ENCODE peak calls at places on chromosomes 6 and 20, in four cellular contexts. Z is CD8-positive, alpha-beta T cell; S is heart left ventricle; R is fibroblast of the aortic adventitia. N is an unnamed sample.
A peak's percentile ranks its signal among the peaks of the same experiment; 100 is the strongest.

GRCh38 chr20:37519508-37520416 is 1.3 kb upstream of the NNAT start:
- DNase-seq in R (no peak), S (peak; percentile 35), Z (no peak), N (no peak)

GRCh38 chr6:42403415-42403814 is 48.3 kb downstream of the TRERF1 start:
- DNase-seq in Z (no peak), R (peak; percentile 45), S (no peak), N (no peak)

GRCh38 chr6:75488026-75488425 is 5.6 kb downstream of the FILIP1 start:
- DNase-seq in Z (no peak), S (no peak), R (peak; percentile 89), N (no peak)

GRCh38 chr6:143775326-143775725 is 67.8 kb upstream of the LTV1 start:
- DNase-seq in R (no peak), S (no peak), Z (no peak), N (no peak)

GRCh38 chr6:105588116-105588710 is 185.3 kb upstream of the PREP start:
- DNase-seq in S (no peak), Z (no peak), R (no peak), N (no peak)

GRCh38 chr6:46453756-46454316 is 37.4 kb downstream of the RCAN2 start:
- DNase-seq in Z (no peak), S (no peak), R (peak; percentile 71), N (no peak)

GRCh38 chr6:158328952-158329351 is 16.7 kb downstream of the TULP4 start:
- DNase-seq in R (no peak), Z (no peak), S (no peak), N (no peak)

GRCh38 chr6:143271024-143271423 is 179.5 kb downstream of the ADAT2 start:
- DNase-seq in Z (no peak), S (peak; percentile 50), R (peak; percentile 89), N (peak; percentile 35)

GRCh38 chr20:19771031-19771430 is 13.0 kb downstream of the RIN2 start:
- DNase-seq in Z (no peak), S (no peak), R (no peak), N (no peak)

GRCh38 chr6:169441292-169441691 is 187.6 kb upstream of the THBS2 start:
- DNase-seq in S (no peak), Z (no peak), R (no peak), N (no peak)

GRCh38 chr6:167420858-167421766 is 96.2 kb downstream of the TTLL2 start:
- DNase-seq in S (no peak), R (no peak), Z (no peak), N (no peak)

GRCh38 chr6:33607784-33608161 is 13.3 kb upstream of the ITPR3 start:
- DNase-seq in Z (no peak), S (no peak), R (no peak), N (no peak)

GRCh38 chr20:15069355-15069754 is 731.9 kb upstream of the FLRT3 start:
- DNase-seq in Z (no peak), R (no peak), S (no peak), N (no peak)

GRCh38 chr20:7716286-7716972 is 223.8 kb downstream of the HAO1 start:
- DNase-seq in R (peak; percentile 19), Z (no peak), S (no peak), N (no peak)

GRCh38 chr6:47129129-47129528 is 87.0 kb upstream of the ADGRF1 start:
- DNase-seq in S (no peak), R (no peak), Z (no peak), N (no peak)

GRCh38 chr6:169074551-169074950 is 179.1 kb downstream of the THBS2 start:
- DNase-seq in Z (no peak), S (no peak), R (peak; percentile 85), N (no peak)

GRCh38 chr6:46676604-46677313 is 10.9 kb upstream of the TDRD6 start:
- DNase-seq in R (no peak), S (no peak), Z (no peak), N (no peak)

GRCh38 chr6:32224696-32225095 is 829 bp upstream of the NOTCH4 start:
- DNase-seq in Z (no peak), R (no peak), S (no peak), N (no peak)

GRCh38 chr6:47355496-47355895 is 45.8 kb upstream of the TNFRSF21 start:
- DNase-seq in S (no peak), R (no peak), Z (no peak), N (no peak)

GRCh38 chr20:23244207-23244915 is 106.2 kb upstream of the NXT1 start:
- DNase-seq in Z (no peak), S (no peak), R (peak; percentile 50), N (no peak)

GRCh38 chr6:54646069-54646468 is 200.5 kb upstream of the FAM83B start:
- DNase-seq in R (no peak), S (no peak), Z (no peak), N (no peak)

GRCh38 chr6:154080434-154081189 is 41.6 kb downstream of the OPRM1 start:
- DNase-seq in Z (no peak), R (no peak), S (no peak), N (no peak)

GRCh38 chr20:20435453-20435852 is 67.5 kb downstream of the INSM1 start:
- DNase-seq in S (no peak), R (no peak), Z (no peak), N (no peak)

GRCh38 chr6:125307964-125308615 is 6.3 kb upstream of the HDDC2 start:
- DNase-seq in R (no peak), S (no peak), Z (no peak), N (no peak)

GRCh38 chr6:26064619-26065257 is 22.5 kb upstream of the HFE start:
- DNase-seq in Z (peak; percentile 20), S (no peak), R (peak; percentile 69), N (no peak)

GRCh38 chr6:169640983-169641382 is 60.8 kb downstream of the WDR27 start:
- DNase-seq in S (no peak), R (no peak), Z (no peak), N (no peak)

GRCh38 chr6:156992396-156992795 is 215.2 kb downstream of the ARID1B start:
- DNase-seq in R (no peak), S (peak; percentile 68), Z (no peak), N (no peak)

GRCh38 chr20:21102252-21102609 is 3.9 kb downstream of the LINC00237 start:
- DNase-seq in R (no peak), S (no peak), Z (no peak), N (no peak)

GRCh38 chr20:64037498-64038213 is 1.7 kb downstream of the C20orf204 start:
- DNase-seq in Z (no peak), R (no peak), S (no peak), N (no peak)

GRCh38 chr6:89321571-89321970 is 6.5 kb upstream of the GABRR2 start:
- DNase-seq in S (no peak), R (no peak), Z (no peak), N (peak; percentile 85)

GRCh38 chr20:58523072-58523681 is 8.0 kb upstream of the APCDD1L start:
- DNase-seq in S (no peak), R (peak; percentile 79), Z (no peak), N (no peak)

GRCh38 chr6:64750910-64751309 is 956.1 kb downstream of the EYS start:
- DNase-seq in Z (no peak), S (no peak), R (no peak), N (no peak)

GRCh38 chr6:27352850-27353249 is 35.7 kb upstream of the ZNF391 start:
- DNase-seq in S (no peak), Z (no peak), R (no peak), N (no peak)

GRCh38 chr6:16511723-16512584 is 249.3 kb downstream of the ATXN1 start:
- DNase-seq in R (no peak), Z (no peak), S (no peak), N (no peak)

GRCh38 chr20:60221593-60221992 is 263.4 kb downstream of the CDH26 start:
- DNase-seq in S (no peak), Z (no peak), R (no peak), N (no peak)

GRCh38 chr20:60228255-60228654 is 270.0 kb downstream of the CDH26 start:
- DNase-seq in S (no peak), Z (no peak), R (no peak), N (no peak)

GRCh38 chr20:60222497-60222896 is 264.3 kb downstream of the CDH26 start:
- DNase-seq in S (no peak), Z (no peak), R (no peak), N (no peak)

GRCh38 chr20:60223174-60223573 is 265.0 kb downstream of the CDH26 start:
- DNase-seq in S (no peak), Z (no peak), R (no peak), N (no peak)

GRCh38 chr20:60224914-60225313 is 266.7 kb downstream of the CDH26 start:
- DNase-seq in R (peak; percentile 11), S (no peak), Z (no peak), N (no peak)
- H3K4me3 ChIP-seq in R (no peak overlapping the region), S (no peak overlapping the region), Z (no peak overlapping the region), N (no peak overlapping the region)

GRCh38 chr6:44571510-44571909 is 184.0 kb downstream of the CDC5L start:
- DNase-seq in R (no peak), Z (no peak), S (no peak), N (no peak)
- TF ChIP-seq CTCF in R (no peak), Z (no peak), S (no peak), N (no peak)

GRCh38 chr6:128118401-128118800 is 217.5 kb upstream of the THEMIS start:
- DNase-seq in R (peak; percentile 42), Z (no peak), S (no peak), N (no peak)

GRCh38 chr6:128114164-128114563 is 213.3 kb upstream of the THEMIS start:
- DNase-seq in S (no peak), Z (no peak), R (no peak), N (no peak)

GRCh38 chr6:128111096-128111495 is 210.2 kb upstream of the THEMIS start:
- DNase-seq in R (peak; percentile 56), Z (no peak), S (no peak), N (no peak)

GRCh38 chr6:128117916-128118315 is 217.1 kb upstream of the THEMIS start:
- DNase-seq in R (no peak), S (no peak), Z (no peak), N (no peak)

DNA sequence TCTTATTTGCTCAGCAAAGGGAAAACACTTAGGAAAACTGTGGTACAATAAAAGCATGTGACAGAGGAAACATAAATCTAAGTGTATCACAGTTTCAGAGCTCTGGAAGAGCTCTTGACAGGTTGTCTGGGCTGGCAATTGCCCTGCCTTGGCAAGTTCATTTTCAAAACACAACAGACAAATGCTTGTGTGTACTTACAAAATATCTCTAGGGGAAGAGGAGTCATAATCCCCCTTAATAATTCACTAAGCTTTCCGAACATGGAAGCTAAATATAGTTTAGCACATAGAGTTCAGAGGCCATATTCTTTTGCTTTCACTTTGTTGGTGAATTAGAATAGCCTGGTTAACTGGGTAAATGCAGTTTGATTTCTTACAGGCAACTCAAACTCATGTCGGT is 211.6 kb upstream of the THEMIS start:
- DNase-seq in S (no peak), R (peak; percentile 17), Z (no peak), N (no peak)
- H3K4me3 ChIP-seq in S (peak overlapping the region; percentile 33), R (peak overlapping the region; percentile 15), Z (peak overlapping the region; percentile 44), N (peak overlapping the region; percentile 32)

DNA sequence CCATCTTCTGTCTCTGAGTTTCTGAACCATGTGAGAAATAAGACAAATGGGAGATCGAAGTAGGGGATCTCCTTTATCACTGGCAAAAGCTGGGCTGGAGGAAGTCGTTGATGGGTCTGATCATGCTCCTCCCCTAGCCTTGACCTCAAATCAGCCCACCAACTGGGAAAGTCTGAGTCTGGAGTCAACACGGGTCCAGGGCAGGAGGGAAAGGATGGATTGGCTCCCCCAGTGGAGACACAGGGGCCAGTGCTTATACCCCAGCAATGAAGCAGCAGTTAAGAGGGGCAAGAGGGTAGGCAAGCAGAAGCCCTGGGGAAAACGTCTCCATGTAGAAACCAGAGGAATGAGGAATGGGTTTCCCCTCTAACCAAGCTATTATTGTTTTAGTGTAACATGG is 152.6 kb downstream of the TBC1D7 start:
- DNase-seq in S (no peak), R (no peak), Z (no peak), N (no peak)
- TF ChIP-seq CTCF in S (no peak), R (no peak), Z (no peak), N (no peak)

GRCh38 chr6:147173140-147173539 is 31.1 kb upstream of the STXBP5 start:
- DNase-seq in S (no peak), Z (no peak), R (no peak), N (no peak)
- H3K4me3 ChIP-seq in S (no peak overlapping the region), Z (no peak overlapping the region), R (no peak overlapping the region), N (no peak overlapping the region)

N was measured in epithelial cell of proximal tubule.